ENCODE peak calls at places on chromosomes 1 and 21, in five cellular contexts. R is HCT116, M is fibroblast of lung, Z is IMR-90, A is OCI-LY7. V is an unnamed sample.

GRCh38 chr1:150192012-150192411 is 42.3 kb downstream of the PLEKHO1 start:
- DNase-seq in M (no peak), A (no peak), R (no peak), Z (peak; percentile 81), V (no peak)

GRCh38 chr1:30618335-30618747 is 105.0 kb downstream of the MATN1 start:
- DNase-seq in M (no peak), R (peak; percentile 86), Z (no peak), A (no peak), V (no peak)

GRCh38 chr21:15250384-15250783 is 185.6 kb upstream of the NRIP1 start:
- DNase-seq in R (no peak), M (peak; percentile 47), A (no peak), Z (peak; percentile 53), V (no peak)

GRCh38 chr1:202860744-202861419 is 28.1 kb downstream of the RABIF start:
- DNase-seq in R (peak; percentile 38), M (peak; percentile 11), Z (peak; percentile 33), A (no peak), V (no peak)

GRCh38 chr21:44867999-44868700 is 5.3 kb downstream of the PTTG1IP start:
- DNase-seq in M (no peak), R (no peak), A (no peak), Z (no peak), V (no peak)

GRCh38 chr1:205229399-205229861 is 1.7 kb downstream of the TMCC2 start:
- DNase-seq in Z (peak; percentile 57), A (peak; percentile 89), R (peak; percentile 48), M (peak; percentile 78), V (no peak)

GRCh38 chr1:5615076-5615475 is 377.1 kb downstream of the NPHP4 start:
- DNase-seq in M (no peak), A (no peak), R (no peak), Z (no peak), V (no peak)

GRCh38 chr1:167305705-167306277 is 85.1 kb downstream of the POU2F1 start:
- DNase-seq in Z (no peak), R (no peak), M (no peak), A (no peak), V (no peak)

GRCh38 chr1:155005076-155005971 is 2.7 kb downstream of the ZBTB7B start:
- DNase-seq in A (peak; percentile 57), R (no peak), M (peak; percentile 37), Z (no peak), V (no peak)

GRCh38 chr1:220271706-220272046 is 577 bp downstream of the RAB3GAP2 start:
- DNase-seq in Z (peak; percentile 26), M (no peak), R (peak; percentile 18), A (no peak), V (no peak)

GRCh38 chr1:197222780-197223179 is 45.3 kb upstream of the CRB1 start:
- DNase-seq in A (no peak), M (no peak), R (no peak), Z (no peak), V (no peak)

DNA sequence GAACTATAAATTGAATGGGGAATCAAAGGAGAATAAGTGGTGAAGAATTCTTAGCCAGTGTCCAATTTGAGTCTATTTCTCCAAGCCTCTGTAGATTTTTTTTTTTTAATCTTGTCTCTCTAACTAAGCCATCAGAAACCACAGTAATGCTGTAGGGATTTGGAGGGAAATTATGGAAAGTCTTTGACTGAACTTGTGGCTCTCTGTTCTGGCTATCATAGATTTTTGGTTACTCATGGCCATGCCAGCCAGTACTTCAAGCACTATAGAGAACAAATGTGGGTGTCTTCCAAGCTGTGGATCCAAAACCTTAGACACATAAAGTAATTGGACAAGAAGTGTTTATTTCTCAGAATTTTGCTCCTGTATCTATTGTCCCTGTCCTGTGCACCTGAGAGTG is 147.9 kb downstream of the LRRC40 start:
- DNase-seq in A (no peak), R (no peak), M (no peak), Z (no peak), V (no peak)
- H2AFZ ChIP-seq in A (no peak overlapping the region), R (no peak overlapping the region), M (no peak overlapping the region), Z (no peak overlapping the region), V (no peak overlapping the region)

GRCh38 chr1:41613646-41614592 is 129.4 kb upstream of the EDN2 start:
- DNase-seq in Z (peak; percentile 86), R (no peak), M (peak; percentile 85), A (no peak), V (no peak)

GRCh38 chr1:41615981-41616380 is 131.5 kb upstream of the EDN2 start:
- DNase-seq in R (no peak), Z (no peak), M (no peak), A (no peak), V (no peak)

GRCh38 chr1:41614818-41615217 is 130.3 kb upstream of the EDN2 start:
- DNase-seq in M (no peak), A (no peak), R (no peak), Z (no peak), V (no peak)

GRCh38 chr1:41616563-41616962 is 132.1 kb upstream of the EDN2 start:
- DNase-seq in M (no peak), A (no peak), R (no peak), Z (no peak), V (no peak)

DNA sequence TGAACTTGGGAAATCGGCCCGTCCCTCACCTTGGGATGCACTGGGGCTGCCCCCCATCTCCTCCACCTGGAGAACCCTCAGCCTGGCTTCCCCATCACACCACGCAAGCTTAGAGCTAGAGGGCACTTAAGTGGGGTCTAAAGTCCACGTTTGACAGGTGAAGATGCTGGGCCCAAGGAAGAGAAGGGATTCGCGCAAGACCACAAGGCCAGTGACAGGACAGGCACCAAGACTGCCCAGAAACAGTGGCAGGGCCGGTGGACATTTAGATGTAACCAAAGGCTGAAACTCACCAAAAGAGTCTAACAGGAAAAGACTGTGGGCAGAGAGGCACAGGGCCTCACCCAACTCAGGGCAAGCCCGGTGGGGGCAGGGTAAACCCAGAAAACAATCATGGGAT is 130.8 kb upstream of the EDN2 start:
- DNase-seq in Z (no peak), M (no peak), A (no peak), R (no peak), V (no peak)
- H2AFZ ChIP-seq in Z (no peak overlapping the region), M (no peak overlapping the region), A (no peak overlapping the region), R (no peak overlapping the region), V (no peak overlapping the region)

DNA sequence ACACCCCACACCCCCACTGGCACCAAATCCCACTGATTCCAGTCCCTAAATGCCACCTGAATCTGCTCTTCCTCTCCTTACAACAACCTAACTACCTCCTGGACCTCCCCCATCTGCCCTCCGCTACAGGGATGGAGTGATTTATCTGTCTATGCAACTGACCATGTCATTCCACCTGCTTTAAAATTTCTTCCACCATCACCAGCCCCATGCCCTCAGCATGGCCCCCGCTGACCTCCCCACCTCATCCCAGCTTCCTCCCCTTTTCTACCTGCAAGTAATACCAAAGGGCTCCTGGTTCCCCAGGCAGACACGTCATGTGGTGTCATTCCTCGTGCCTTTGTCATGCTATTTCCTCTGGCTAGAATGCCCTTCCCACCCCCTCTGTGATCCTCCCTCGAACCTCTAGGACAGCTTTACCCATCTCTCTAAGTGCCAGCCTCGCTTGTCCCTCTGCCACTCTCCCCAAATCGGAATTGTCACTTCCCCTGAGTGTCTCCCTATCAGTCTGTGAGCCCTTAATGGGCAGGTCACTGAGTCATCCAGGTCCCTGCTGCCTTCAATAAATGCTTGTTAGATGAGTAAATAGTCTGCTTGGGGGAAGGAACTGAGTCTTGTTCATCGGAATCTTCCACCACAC is 3.7 kb downstream of the GJB4 start:
- DNase-seq in Z (peak; percentile 9), M (no peak), R (peak; percentile 94), A (no peak), V (no peak)
- H2AFZ ChIP-seq in Z (no peak overlapping the region), M (no peak overlapping the region), R (no peak overlapping the region), A (no peak overlapping the region), V (no peak overlapping the region)

GRCh38 chr21:34889537-34890257 is 159.4 kb downstream of the RUNX1 start:
- DNase-seq in M (peak; percentile 80), A (peak; percentile 78), R (no peak), Z (peak; percentile 77), V (no peak)

GRCh38 chr21:34888569-34889286 is 160.4 kb downstream of the RUNX1 start:
- DNase-seq in R (peak; percentile 86), A (peak; percentile 72), Z (peak; percentile 96), M (peak; percentile 95), V (no peak)

GRCh38 chr21:34887729-34888568 is 161.2 kb downstream of the RUNX1 start:
- DNase-seq in A (peak; percentile 31), M (peak; percentile 94), R (no peak), Z (peak; percentile 99), V (no peak)

GRCh38 chr21:34890258-34890723 is 158.8 kb downstream of the RUNX1 start:
- DNase-seq in M (no peak), Z (no peak), R (no peak), A (no peak), V (no peak)

GRCh38 chr21:34889287-34889536 is 159.9 kb downstream of the RUNX1 start:
- DNase-seq in M (peak; percentile 79), Z (peak; percentile 74), A (no peak), R (no peak), V (no peak)
- H2AFZ ChIP-seq in M (no peak overlapping the region), Z (peak overlapping the region; percentile 92), A (peak overlapping the region; percentile 48), R (no peak overlapping the region), V (peak overlapping the region; percentile 52)

V was measured in GM12878.